ENCODE peak calls at places on chromosomes 1 and 21, in eight cellular contexts. E is K562, L is neural progenitor cell, G is OCI-LY7, U is A549, B is sigmoid colon, W is transverse colon, Y is left lung. Q is an unnamed sample. For H3K9me3 and H3K4me1, the result is how much of the 10 kb centered on the place peaks cover.

GRCh38 chr1:109255673-109256072 is 6.3 kb downstream of the CELSR2 start:
- DNase-seq in E (no peak), L (no peak), G (no peak), U (no peak), B (no peak), W (no peak), Y (no peak), Q (peak)

GRCh38 chr1:8629241-8630091 is 188.0 kb downstream of the RERE start:
- DNase-seq in E (no peak), L (no peak), G (peak), U (no peak), B (no peak), W (peak), Y (no peak), Q (no peak)

GRCh38 chr1:41387667-41388091 is 26.4 kb downstream of the FOXO6 start:
- DNase-seq in E (no peak), L (peak), G (no peak), U (no peak), B (peak), W (peak), Y (peak), Q (peak)

GRCh38 chr1:9631613-9632012 is 19.9 kb upstream of the PIK3CD start:
- DNase-seq in E (no peak), L (no peak), G (no peak), U (no peak), B (no peak), W (no peak), Y (no peak), Q (no peak)

GRCh38 chr1:22753396-22754083 is 42.9 kb downstream of the EPHB2 start:
- DNase-seq in E (no peak), L (no peak), G (no peak), U (no peak), B (peak), W (no peak), Y (no peak), Q (no peak)

GRCh38 chr1:54207287-54207686 is 7.3 kb downstream of the MRPL37 start:
- DNase-seq in E (no peak), L (no peak), G (no peak), U (no peak), B (no peak), W (no peak), Y (no peak), Q (no peak)

GRCh38 chr1:47763456-47764171 is 233.6 kb downstream of the TRABD2B start:
- DNase-seq in E (no peak), L (no peak), G (no peak), U (no peak), B (peak), W (no peak), Y (no peak), Q (no peak)

GRCh38 chr1:23793018-23793781 is 2.3 kb downstream of the LYPLA2 start:
- DNase-seq in E (peak), L (no peak), G (no peak), U (no peak), B (no peak), W (peak), Y (peak), Q (peak)

GRCh38 chr1:33137800-33138199 is 44.0 kb downstream of the TRIM62 start:
- DNase-seq in E (peak), L (peak), G (peak), U (no peak), B (no peak), W (no peak), Y (no peak), Q (peak)

GRCh38 chr1:226584164-226584563 is 35.6 kb downstream of the STUM start:
- DNase-seq in E (no peak), L (no peak), G (peak), U (no peak), B (no peak), W (no peak), Y (no peak), Q (no peak)

GRCh38 chr1:48725331-48725730 is 51.4 kb downstream of the BEND5 start:
- DNase-seq in E (no peak), L (no peak), G (no peak), U (no peak), B (no peak), W (no peak), Y (no peak), Q (no peak)

GRCh38 chr1:109649380-109649987 is 6.4 kb upstream of the GSTM4 start:
- DNase-seq in E (peak), L (no peak), G (no peak), U (no peak), B (no peak), W (no peak), Y (no peak), Q (no peak)

GRCh38 chr1:15749399-15750291 is 7.3 kb downstream of the TMEM82 start:
- DNase-seq in E (no peak), L (no peak), G (no peak), U (no peak), B (no peak), W (no peak), Y (no peak), Q (no peak)

GRCh38 chr1:29121516-29121937 is 2.2 kb downstream of the TMEM200B start:
- DNase-seq in E (no peak), L (no peak), G (no peak), U (no peak), B (no peak), W (peak), Y (no peak), Q (peak)

GRCh38 chr21:38196033-38196432 is 60.8 kb upstream of the KCNJ15 start:
- DNase-seq in E (no peak), L (no peak), G (no peak), U (no peak), B (no peak), W (no peak), Y (peak), Q (no peak)

GRCh38 chr21:33362044-33362555 is 37.3 kb downstream of the IFNAR1 start:
- DNase-seq in E (peak), L (peak), G (peak), U (no peak), B (no peak), W (peak), Y (no peak), Q (no peak)

GRCh38 chr1:100710881-100711660 is 8.5 kb upstream of the VCAM1 start:
- DNase-seq in E (no peak), L (no peak), G (no peak), U (no peak), B (no peak), W (no peak), Y (no peak), Q (no peak)

GRCh38 chr1:20593766-20594165 is 4.9 kb downstream of the CDA start:
- DNase-seq in E (no peak), L (no peak), G (peak), U (no peak), B (no peak), W (no peak), Y (no peak), Q (no peak)

GRCh38 chr1:6962956-6963915 is 178.0 kb downstream of the CAMTA1 start:
- DNase-seq in E (peak), L (peak), G (peak), U (peak), B (peak), W (peak), Y (no peak), Q (no peak)

GRCh38 chr1:62037274-62037673 is 157.4 kb upstream of the L1TD1 start:
- DNase-seq in E (no peak), L (no peak), G (no peak), U (no peak), B (no peak), W (no peak), Y (no peak), Q (no peak)

GRCh38 chr1:226132731-226133503 is 53.6 kb downstream of the ACBD3 start:
- DNase-seq in E (no peak), L (no peak), G (no peak), U (no peak), B (peak), W (no peak), Y (no peak), Q (no peak)

GRCh38 chr1:200206761-200207160 is 179.3 kb downstream of the NR5A2 start:
- DNase-seq in E (no peak), L (no peak), G (no peak), U (no peak), B (no peak), W (no peak), Y (no peak), Q (no peak)

GRCh38 chr1:22710688-22711024 is at the start of gene EPHB2:
- DNase-seq in E (peak), L (peak), G (peak), U (peak), B (no peak), W (peak), Y (no peak), Q (peak)

GRCh38 chr1:47686731-47687617 is 249.1 kb downstream of the FOXD2 start:
- DNase-seq in E (no peak), L (no peak), G (no peak), U (no peak), B (peak), W (no peak), Y (no peak), Q (no peak)

GRCh38 chr1:109335091-109335490 is 28.3 kb upstream of the MYBPHL start:
- DNase-seq in E (no peak), L (no peak), G (no peak), U (no peak), B (no peak), W (no peak), Y (no peak), Q (no peak)

GRCh38 chr1:5796028-5796427 is 196.2 kb downstream of the NPHP4 start:
- DNase-seq in E (no peak), L (no peak), G (no peak), U (no peak), B (no peak), W (no peak), Y (no peak), Q (no peak)

GRCh38 chr1:90568436-90568835 is 148.7 kb downstream of the BARHL2 start:
- DNase-seq in E (no peak), L (no peak), G (no peak), U (no peak), B (no peak), W (no peak), Y (no peak), Q (no peak)

GRCh38 chr1:189606795-189607476 is 870.7 kb downstream of the BRINP3 start:
- DNase-seq in E (no peak), L (no peak), G (no peak), U (peak), B (no peak), W (no peak), Y (no peak), Q (no peak)

GRCh38 chr1:201140235-201140940 is 13.4 kb upstream of the ASCL5 start:
- DNase-seq in E (no peak), L (peak), G (no peak), U (no peak), B (no peak), W (no peak), Y (no peak), Q (no peak)

GRCh38 chr1:164754088-164754600 is 195.2 kb downstream of the PBX1 start:
- DNase-seq in E (no peak), L (no peak), G (no peak), U (no peak), B (peak), W (no peak), Y (no peak), Q (no peak)

GRCh38 chr1:74316302-74316701 is 81.1 kb downstream of the TNNI3K start:
- DNase-seq in E (no peak), L (no peak), G (no peak), U (no peak), B (no peak), W (no peak), Y (no peak), Q (no peak)

GRCh38 chr1:155970531-155971167 is 7.7 kb downstream of the ARHGEF2 start:
- DNase-seq in E (peak), L (peak), G (peak), U (no peak), B (peak), W (peak), Y (peak), Q (no peak)

GRCh38 chr1:218426343-218426657 is 81.2 kb downstream of the TGFB2 start:
- DNase-seq in E (no peak), L (no peak), G (no peak), U (peak), B (peak), W (no peak), Y (no peak), Q (no peak)

GRCh38 chr1:21344750-21345443 is 54.6 kb upstream of the ECE1 start:
- DNase-seq in E (no peak), L (peak), G (no peak), U (no peak), B (peak), W (no peak), Y (no peak), Q (no peak)

GRCh38 chr1:119419109-119419508 is 4.2 kb downstream of the HSD3B2 start:
- DNase-seq in E (no peak), L (no peak), G (no peak), U (no peak), B (no peak), W (no peak), Y (no peak), Q (no peak)

GRCh38 chr21:28299946-28300345 is 692.7 kb downstream of the LTN1 start:
- DNase-seq in E (no peak), L (no peak), G (no peak), U (no peak), B (no peak), W (no peak), Y (no peak), Q (no peak)

GRCh38 chr21:28298251-28298672 is 694.4 kb downstream of the LTN1 start:
- DNase-seq in E (no peak), L (no peak), G (no peak), U (no peak), B (no peak), W (no peak), Y (no peak), Q (no peak)

DNA sequence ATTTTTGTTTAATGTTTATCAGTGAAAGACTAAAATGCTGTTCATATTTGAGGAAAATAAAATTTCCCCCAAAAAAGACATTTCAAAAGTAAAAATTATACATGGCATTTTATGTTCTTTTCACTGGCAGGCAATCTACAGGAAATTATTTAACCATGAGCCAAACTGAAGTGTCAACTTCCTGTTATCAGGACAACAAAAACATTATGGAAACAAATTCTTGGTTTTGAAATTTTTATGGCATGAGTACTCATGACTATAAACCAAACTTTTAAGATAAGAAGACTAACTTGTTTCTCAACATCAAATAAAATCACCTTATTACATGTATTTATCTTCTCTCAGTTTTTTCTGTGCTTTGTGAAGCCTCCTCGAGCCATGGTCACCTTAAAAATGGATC is 698.6 kb downstream of the LTN1 start:
- DNase-seq in E (no peak), L (no peak), G (no peak), U (no peak), B (no peak), W (no peak), Y (no peak), Q (no peak)
- H3K9me3 ChIP-seq in E (under half), L (under half), G (under half), U (under half), B (under half), W (under half), Y (under half), Q (under half)

GRCh38 chr1:37851782-37852210 is 7.6 kb downstream of the MTF1 start:
- DNase-seq in E (no peak), L (no peak), G (peak), U (no peak), B (no peak), W (no peak), Y (no peak), Q (no peak)

GRCh38 chr1:37851271-37851670 is 8.1 kb downstream of the MTF1 start:
- DNase-seq in E (no peak), L (no peak), G (no peak), U (no peak), B (no peak), W (no peak), Y (no peak), Q (no peak)

GRCh38 chr1:37854406-37854805 is 5.0 kb downstream of the MTF1 start:
- DNase-seq in E (peak), L (no peak), G (no peak), U (no peak), B (no peak), W (no peak), Y (no peak), Q (no peak)

GRCh38 chr1:37850352-37850955 is 8.9 kb downstream of the MTF1 start:
- DNase-seq in E (no peak), L (no peak), G (no peak), U (no peak), B (no peak), W (no peak), Y (no peak), Q (no peak)

DNA sequence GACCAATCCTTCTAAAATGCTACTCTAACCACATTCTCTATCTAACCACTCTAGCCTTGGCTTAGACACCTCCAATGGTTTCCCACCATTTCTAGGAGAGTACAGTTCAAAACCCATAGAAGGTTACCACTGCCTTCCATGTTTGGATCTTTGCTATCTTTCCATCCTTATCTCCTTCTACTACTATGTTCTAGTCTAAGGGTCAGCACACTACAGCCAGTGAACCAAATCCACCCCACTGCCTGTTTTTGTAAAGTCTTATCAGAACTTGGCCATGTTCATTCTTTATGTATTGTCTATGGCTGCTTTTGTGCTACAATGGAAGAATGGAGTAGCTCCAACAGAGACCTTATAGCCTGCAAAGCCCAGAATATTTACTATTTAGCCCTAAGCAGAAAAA is 6.2 kb downstream of the MTF1 start:
- DNase-seq in E (peak), L (no peak), G (no peak), U (no peak), B (no peak), W (no peak), Y (no peak), Q (no peak)
- H3K4me1 ChIP-seq in E (under half), L (under half), G (under half), U (under half), B (under half), W (under half), Y (under half), Q (under half)

DNA sequence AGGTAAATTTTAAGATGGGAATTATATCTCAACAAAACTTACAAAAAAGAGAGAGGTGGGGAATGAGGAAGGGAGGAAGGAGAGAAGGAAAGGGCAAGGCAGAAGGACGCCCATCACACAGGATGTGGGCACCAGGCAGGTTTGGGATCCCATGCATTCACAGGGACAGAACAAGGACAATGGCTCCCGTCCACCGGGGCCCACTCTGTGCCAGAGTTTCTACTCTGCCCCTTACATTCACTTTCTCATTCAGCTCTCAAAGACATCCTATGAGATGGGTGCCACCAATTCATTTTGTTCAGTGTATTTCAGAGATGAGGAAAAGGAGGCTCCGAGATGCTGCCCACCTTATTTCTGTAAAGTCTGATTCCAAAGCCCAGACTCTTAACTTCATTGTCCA is 7.4 kb downstream of the CLEC20A start:
- DNase-seq in E (no peak), L (no peak), G (no peak), U (no peak), B (no peak), W (no peak), Y (no peak), Q (no peak)
- H3K9me3 ChIP-seq in E (under half), L (under half), G (under half), U (under half), B (under half), W (under half), Y (under half), Q (under half)

GRCh38 chr1:245054105-245054831 is 100.5 kb upstream of the KIF26B start:
- DNase-seq in E (no peak), L (no peak), G (no peak), U (no peak), B (no peak), W (no peak), Y (no peak), Q (no peak)
- H3K4me1 ChIP-seq in E (under half), L (under half), G (under half), U (under half), B (under half), W (under half), Y (under half), Q (under half)

GRCh38 chr1:2875677-2876531 is 74.4 kb upstream of the TTC34 start:
- DNase-seq in E (peak), L (no peak), G (no peak), U (peak), B (no peak), W (no peak), Y (no peak), Q (peak)

GRCh38 chr1:2879026-2879425 is 77.5 kb upstream of the TTC34 start:
- DNase-seq in E (no peak), L (no peak), G (no peak), U (no peak), B (no peak), W (no peak), Y (no peak), Q (no peak)

GRCh38 chr1:2876846-2877245 is 75.4 kb upstream of the TTC34 start:
- DNase-seq in E (no peak), L (no peak), G (no peak), U (no peak), B (no peak), W (no peak), Y (no peak), Q (no peak)

GRCh38 chr1:2878591-2878990 is 77.1 kb upstream of the TTC34 start:
- DNase-seq in E (no peak), L (no peak), G (no peak), U (no peak), B (no peak), W (no peak), Y (no peak), Q (no peak)

GRCh38 chr1:2877391-2877790 is 75.9 kb upstream of the TTC34 start:
- DNase-seq in E (no peak), L (no peak), G (no peak), U (no peak), B (no peak), W (no peak), Y (no peak), Q (no peak)
- H3K9me3 ChIP-seq in E (under half), L (under half), G (under half), U (under half), B (under half), W (under half), Y (under half), Q (under half)

GRCh38 chr1:31906557-31906956 is 31.6 kb downstream of the PTP4A2 start:
- DNase-seq in E (no peak), L (no peak), G (no peak), U (no peak), B (no peak), W (no peak), Y (no peak), Q (no peak)
- H3K4me1 ChIP-seq in E (under half), L (under half), G (under half), U (under half), B (under half), W (under half), Y (under half), Q (under half)

Q was measured in BE2C.